ENCODE peak calls at places on chromosome 6, in nine cellular contexts. One of them, this sample, is unnamed.

GRCh38 chr6:166619912-166620311 is 7.1 kb downstream of the RPS6KA2 start:
- DNase-seq in IMR-90: peak; percentile 98
- DNase-seq in A549: no peak
- DNase-seq in heart left ventricle: peak; percentile 72
- DNase-seq in HCT116: no peak
- DNase-seq in transverse colon: no peak
- DNase-seq in lower leg skin: peak; percentile 82
- DNase-seq in Peyer's patch: no peak
- DNase-seq in ovary: peak; percentile 54
- DNase-seq in this sample: no peak

GRCh38 chr6:35365599-35366596 is 23.5 kb downstream of the PPARD start:
- DNase-seq in transverse colon: no peak
- DNase-seq in heart left ventricle: no peak
- DNase-seq in ovary: no peak
- DNase-seq in HCT116: peak; percentile 27
- DNase-seq in lower leg skin: no peak
- DNase-seq in IMR-90: no peak
- DNase-seq in Peyer's patch: no peak
- DNase-seq in A549: no peak
- DNase-seq in this sample: no peak

GRCh38 chr6:21005816-21006553 is 471.7 kb downstream of the CDKAL1 start:
- DNase-seq in lower leg skin: no peak
- DNase-seq in transverse colon: no peak
- DNase-seq in Peyer's patch: peak; percentile 57
- DNase-seq in HCT116: peak; percentile 85
- DNase-seq in ovary: no peak
- DNase-seq in IMR-90: peak; percentile 94
- DNase-seq in A549: peak; percentile 77
- DNase-seq in heart left ventricle: no peak
- DNase-seq in this sample: no peak

GRCh38 chr6:42693725-42694323 is 28.6 kb downstream of the PRPH2 start:
- DNase-seq in IMR-90: no peak
- DNase-seq in A549: no peak
- DNase-seq in heart left ventricle: no peak
- DNase-seq in transverse colon: no peak
- DNase-seq in ovary: no peak
- DNase-seq in HCT116: no peak
- DNase-seq in lower leg skin: no peak
- DNase-seq in Peyer's patch: peak; percentile 29
- DNase-seq in this sample: no peak

GRCh38 chr6:28218312-28219248 is 6.5 kb upstream of the ZSCAN9 start:
- DNase-seq in heart left ventricle: peak; percentile 85
- DNase-seq in lower leg skin: peak; percentile 92
- DNase-seq in HCT116: no peak
- DNase-seq in Peyer's patch: peak; percentile 83
- DNase-seq in ovary: peak; percentile 42
- DNase-seq in transverse colon: peak; percentile 78
- DNase-seq in A549: peak; percentile 59
- DNase-seq in IMR-90: peak; percentile 61
- DNase-seq in this sample: peak; percentile 76

GRCh38 chr6:111759836-111760785 is 113.1 kb downstream of the FYN start:
- DNase-seq in Peyer's patch: no peak
- DNase-seq in A549: no peak
- DNase-seq in HCT116: no peak
- DNase-seq in heart left ventricle: no peak
- DNase-seq in ovary: no peak
- DNase-seq in transverse colon: no peak
- DNase-seq in lower leg skin: no peak
- DNase-seq in IMR-90: peak; percentile 97
- DNase-seq in this sample: no peak

GRCh38 chr6:164303092-164304007 is 888.8 kb downstream of the QKI start:
- DNase-seq in ovary: peak; percentile 20
- DNase-seq in heart left ventricle: peak; percentile 81
- DNase-seq in Peyer's patch: no peak
- DNase-seq in HCT116: no peak
- DNase-seq in IMR-90: no peak
- DNase-seq in lower leg skin: no peak
- DNase-seq in A549: no peak
- DNase-seq in transverse colon: no peak
- DNase-seq in this sample: peak; percentile 59

GRCh38 chr6:140677781-140678528 is 1303.5 kb upstream of the CITED2 start:
- DNase-seq in ovary: no peak
- DNase-seq in lower leg skin: no peak
- DNase-seq in heart left ventricle: no peak
- DNase-seq in A549: no peak
- DNase-seq in Peyer's patch: no peak
- DNase-seq in transverse colon: no peak
- DNase-seq in HCT116: no peak
- DNase-seq in IMR-90: peak; percentile 58
- DNase-seq in this sample: no peak

GRCh38 chr6:109420751-109421150 is 19.7 kb downstream of the PPIL6 start:
- DNase-seq in ovary: no peak
- DNase-seq in heart left ventricle: no peak
- DNase-seq in A549: no peak
- DNase-seq in transverse colon: no peak
- DNase-seq in IMR-90: no peak
- DNase-seq in lower leg skin: no peak
- DNase-seq in Peyer's patch: no peak
- DNase-seq in HCT116: no peak
- DNase-seq in this sample: no peak

GRCh38 chr6:44697333-44697732 is 309.8 kb downstream of the CDC5L start:
- DNase-seq in IMR-90: no peak
- DNase-seq in ovary: no peak
- DNase-seq in HCT116: no peak
- DNase-seq in heart left ventricle: peak; percentile 55
- DNase-seq in A549: no peak
- DNase-seq in lower leg skin: no peak
- DNase-seq in transverse colon: no peak
- DNase-seq in Peyer's patch: no peak
- DNase-seq in this sample: peak; percentile 27

GRCh38 chr6:73695619-73696421 is at the start of gene CD109:
- DNase-seq in IMR-90: peak; percentile 73
- DNase-seq in Peyer's patch: no peak
- DNase-seq in heart left ventricle: peak; percentile 62
- DNase-seq in ovary: no peak
- DNase-seq in lower leg skin: peak; percentile 88
- DNase-seq in transverse colon: peak; percentile 11
- DNase-seq in A549: peak; percentile 89
- DNase-seq in HCT116: peak; percentile 78
- DNase-seq in this sample: no peak

GRCh38 chr6:56510984-56511531 is 131.6 kb downstream of the DST start:
- DNase-seq in HCT116: no peak
- DNase-seq in transverse colon: peak; percentile 26
- DNase-seq in A549: no peak
- DNase-seq in lower leg skin: no peak
- DNase-seq in heart left ventricle: peak; percentile 59
- DNase-seq in IMR-90: peak; percentile 34
- DNase-seq in Peyer's patch: no peak
- DNase-seq in ovary: no peak
- DNase-seq in this sample: no peak

GRCh38 chr6:144415835-144416237 is 130.7 kb downstream of the UTRN start:
- DNase-seq in lower leg skin: no peak
- DNase-seq in Peyer's patch: no peak
- DNase-seq in IMR-90: peak; percentile 84
- DNase-seq in transverse colon: no peak
- DNase-seq in HCT116: no peak
- DNase-seq in heart left ventricle: no peak
- DNase-seq in A549: peak; percentile 14
- DNase-seq in ovary: no peak
- DNase-seq in this sample: no peak

GRCh38 chr6:35722121-35722761 is 14.6 kb upstream of the ARMC12 start:
- DNase-seq in ovary: peak; percentile 70
- DNase-seq in A549: no peak
- DNase-seq in transverse colon: peak; percentile 70
- DNase-seq in lower leg skin: no peak
- DNase-seq in Peyer's patch: peak; percentile 82
- DNase-seq in heart left ventricle: peak; percentile 87
- DNase-seq in IMR-90: no peak
- DNase-seq in HCT116: no peak
- DNase-seq in this sample: peak; percentile 94

GRCh38 chr6:18507018-18507415 is 119.9 kb downstream of the RNF144B start:
- DNase-seq in HCT116: no peak
- DNase-seq in Peyer's patch: no peak
- DNase-seq in lower leg skin: no peak
- DNase-seq in A549: no peak
- DNase-seq in ovary: no peak
- DNase-seq in IMR-90: no peak
- DNase-seq in transverse colon: no peak
- DNase-seq in heart left ventricle: no peak
- DNase-seq in this sample: no peak

GRCh38 chr6:31576897-31577341 is 1.6 kb downstream of the TNF start:
- DNase-seq in ovary: no peak
- DNase-seq in transverse colon: peak; percentile 60
- DNase-seq in A549: no peak
- DNase-seq in Peyer's patch: peak; percentile 91
- DNase-seq in lower leg skin: no peak
- DNase-seq in IMR-90: no peak
- DNase-seq in heart left ventricle: no peak
- DNase-seq in HCT116: no peak
- DNase-seq in this sample: no peak
- TF ChIP-seq POLR2A in ovary: no peak
- TF ChIP-seq POLR2A in transverse colon: no peak
- TF ChIP-seq POLR2A in A549: no peak
- TF ChIP-seq POLR2A in Peyer's patch: no peak
- TF ChIP-seq POLR2A in lower leg skin: no peak
- TF ChIP-seq POLR2A in IMR-90: no peak
- TF ChIP-seq POLR2A in heart left ventricle: no peak
- TF ChIP-seq POLR2A in HCT116: no peak
- TF ChIP-seq POLR2A in this sample: no peak

DNA sequence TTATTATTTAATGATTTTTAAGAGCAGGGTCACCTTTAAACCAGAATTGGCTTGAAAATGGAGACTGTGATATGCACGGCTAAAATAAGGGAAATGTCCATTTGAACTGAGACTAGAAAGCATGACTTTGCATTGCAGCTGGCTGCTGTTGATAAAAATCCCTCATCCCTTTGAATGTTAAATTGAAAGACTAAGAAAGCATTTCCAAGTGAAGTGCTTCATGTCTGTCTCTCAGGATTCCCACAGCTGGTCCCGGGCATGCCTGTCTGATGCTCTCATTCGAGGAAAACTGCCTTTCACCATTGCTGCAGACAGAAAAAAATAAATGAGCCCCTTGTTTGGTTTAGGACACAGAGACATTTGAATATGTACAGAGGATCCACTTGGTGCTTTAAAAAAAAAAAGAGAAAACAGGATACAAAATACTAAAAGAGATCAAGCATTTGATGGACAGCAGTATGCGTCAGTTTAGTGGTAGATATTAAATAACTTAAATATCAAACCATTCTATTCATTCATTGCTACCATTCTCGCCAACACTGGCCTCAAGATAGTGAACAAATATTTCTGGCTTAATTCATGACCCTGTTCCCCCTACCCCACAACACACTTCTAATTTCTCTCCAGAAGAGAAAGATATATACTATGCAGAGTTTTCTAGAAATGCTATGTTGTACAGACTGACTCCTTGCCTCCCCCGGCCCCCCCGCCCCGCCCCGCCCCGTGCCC is 55.0 kb downstream of the TBC1D7 start:
- DNase-seq in lower leg skin: no peak
- DNase-seq in A549: no peak
- DNase-seq in HCT116: no peak
- DNase-seq in Peyer's patch: no peak
- DNase-seq in ovary: no peak
- DNase-seq in heart left ventricle: no peak
- DNase-seq in transverse colon: no peak
- DNase-seq in IMR-90: no peak
- DNase-seq in this sample: no peak
- H3K4me3 ChIP-seq in lower leg skin: no peak overlapping the region
- H3K4me3 ChIP-seq in A549: no peak overlapping the region
- H3K4me3 ChIP-seq in HCT116: no peak overlapping the region
- H3K4me3 ChIP-seq in Peyer's patch: peak overlapping the region; percentile 28
- H3K4me3 ChIP-seq in ovary: no peak overlapping the region
- H3K4me3 ChIP-seq in heart left ventricle: no peak overlapping the region
- H3K4me3 ChIP-seq in transverse colon: peak overlapping the region; percentile 22
- H3K4me3 ChIP-seq in IMR-90: no peak overlapping the region
- H3K4me3 ChIP-seq in this sample: no peak overlapping the region

GRCh38 chr6:169363590-169363989 is 109.9 kb upstream of the THBS2 start:
- DNase-seq in Peyer's patch: no peak
- DNase-seq in ovary: no peak
- DNase-seq in transverse colon: no peak
- DNase-seq in IMR-90: peak; percentile 49
- DNase-seq in heart left ventricle: no peak
- DNase-seq in lower leg skin: peak; percentile 95
- DNase-seq in A549: no peak
- DNase-seq in HCT116: no peak
- DNase-seq in this sample: no peak

GRCh38 chr6:169367507-169367906 is 113.9 kb upstream of the THBS2 start:
- DNase-seq in Peyer's patch: no peak
- DNase-seq in transverse colon: no peak
- DNase-seq in A549: no peak
- DNase-seq in ovary: no peak
- DNase-seq in IMR-90: no peak
- DNase-seq in lower leg skin: no peak
- DNase-seq in heart left ventricle: no peak
- DNase-seq in HCT116: no peak
- DNase-seq in this sample: no peak

GRCh38 chr6:169368200-169368599 is 114.6 kb upstream of the THBS2 start:
- DNase-seq in Peyer's patch: no peak
- DNase-seq in A549: no peak
- DNase-seq in ovary: no peak
- DNase-seq in lower leg skin: no peak
- DNase-seq in transverse colon: no peak
- DNase-seq in heart left ventricle: no peak
- DNase-seq in IMR-90: no peak
- DNase-seq in HCT116: no peak
- DNase-seq in this sample: no peak

GRCh38 chr6:169366177-169366901 is 112.7 kb upstream of the THBS2 start:
- DNase-seq in transverse colon: no peak
- DNase-seq in heart left ventricle: no peak
- DNase-seq in lower leg skin: no peak
- DNase-seq in HCT116: no peak
- DNase-seq in ovary: no peak
- DNase-seq in IMR-90: no peak
- DNase-seq in Peyer's patch: no peak
- DNase-seq in A549: no peak
- DNase-seq in this sample: no peak

GRCh38 chr6:169362501-169363121 is 109.0 kb upstream of the THBS2 start:
- DNase-seq in A549: no peak
- DNase-seq in IMR-90: no peak
- DNase-seq in ovary: no peak
- DNase-seq in heart left ventricle: no peak
- DNase-seq in HCT116: no peak
- DNase-seq in Peyer's patch: no peak
- DNase-seq in lower leg skin: no peak
- DNase-seq in transverse colon: no peak
- DNase-seq in this sample: no peak
- TF ChIP-seq POLR2A in A549: no peak
- TF ChIP-seq POLR2A in IMR-90: no peak
- TF ChIP-seq POLR2A in ovary: no peak
- TF ChIP-seq POLR2A in heart left ventricle: no peak
- TF ChIP-seq POLR2A in HCT116: no peak
- TF ChIP-seq POLR2A in Peyer's patch: no peak
- TF ChIP-seq POLR2A in lower leg skin: no peak
- TF ChIP-seq POLR2A in transverse colon: no peak
- TF ChIP-seq POLR2A in this sample: no peak

GRCh38 chr6:51029576-51029975 is 210.9 kb downstream of the TFAP2B start:
- DNase-seq in HCT116: no peak
- DNase-seq in heart left ventricle: no peak
- DNase-seq in transverse colon: no peak
- DNase-seq in IMR-90: no peak
- DNase-seq in Peyer's patch: no peak
- DNase-seq in ovary: no peak
- DNase-seq in lower leg skin: no peak
- DNase-seq in A549: no peak
- DNase-seq in this sample: no peak
- H3K4me3 ChIP-seq in HCT116: no peak overlapping the region
- H3K4me3 ChIP-seq in heart left ventricle: no peak overlapping the region
- H3K4me3 ChIP-seq in transverse colon: no peak overlapping the region
- H3K4me3 ChIP-seq in IMR-90: no peak overlapping the region
- H3K4me3 ChIP-seq in Peyer's patch: no peak overlapping the region
- H3K4me3 ChIP-seq in ovary: no peak overlapping the region
- H3K4me3 ChIP-seq in lower leg skin: no peak overlapping the region
- H3K4me3 ChIP-seq in A549: no peak overlapping the region
- H3K4me3 ChIP-seq in this sample: no peak overlapping the region